ENCODE peak calls at places on chromosomes 3 and 15, in eight cellular contexts. Y is breast epithelium; O is IMR-90; X is body of pancreas; H is naive thymus-derived CD4-positive, alpha-beta T cell; P is dorsolateral prefrontal cortex; K is MM.1S; M is ovary. T is an unnamed sample. For H3K27me3, the result is how much of the 10 kb centered on the place peaks cover.

GRCh38 chr15:94314639-94315038 is 83.3 kb downstream of the MCTP2 start:
- DNase-seq in Y (no peak), O (no peak), X (no peak), H (no peak), P (no peak), K (no peak), M (no peak), T (no peak)

GRCh38 chr15:41870689-41871081 is 23.2 kb downstream of the SPTBN5 start:
- DNase-seq in Y (no peak), O (peak), X (no peak), H (peak), P (peak), K (no peak), M (no peak), T (peak)

GRCh38 chr3:195221015-195221853 is 49.7 kb downstream of the XXYLT1 start:
- DNase-seq in Y (no peak), O (peak), X (no peak), H (no peak), P (no peak), K (no peak), M (peak), T (no peak)

GRCh38 chr15:46296797-46297196 is 662.0 kb downstream of the SQOR start:
- DNase-seq in Y (no peak), O (no peak), X (no peak), H (no peak), P (no peak), K (no peak), M (no peak), T (no peak)

GRCh38 chr3:110816008-110816407 is 255.6 kb upstream of the NECTIN3 start:
- DNase-seq in Y (no peak), O (peak), X (no peak), H (no peak), P (no peak), K (peak), M (no peak), T (no peak)

GRCh38 chr15:63938486-63939061 is 104.8 kb upstream of the HERC1 start:
- DNase-seq in Y (no peak), O (peak), X (no peak), H (no peak), P (no peak), K (no peak), M (no peak), T (no peak)

GRCh38 chr3:65936908-65937638 is 101.6 kb downstream of the MAGI1 start:
- DNase-seq in Y (no peak), O (no peak), X (no peak), H (no peak), P (no peak), K (no peak), M (no peak), T (no peak)

GRCh38 chr3:57805263-57805662 is 49.2 kb downstream of the SLMAP start:
- DNase-seq in Y (no peak), O (no peak), X (no peak), H (no peak), P (no peak), K (no peak), M (no peak), T (no peak)

GRCh38 chr3:122021811-122022401 is at the start of gene ILDR1:
- DNase-seq in Y (peak), O (no peak), X (peak), H (no peak), P (no peak), K (peak), M (no peak), T (no peak)

GRCh38 chr15:81531141-81531592 is 157.2 kb upstream of the TMC3 start:
- DNase-seq in Y (no peak), O (peak), X (peak), H (no peak), P (no peak), K (no peak), M (no peak), T (no peak)

GRCh38 chr3:195366200-195366910 is 76.5 kb downstream of the ACAP2 start:
- DNase-seq in Y (no peak), O (no peak), X (no peak), H (no peak), P (no peak), K (no peak), M (no peak), T (no peak)

GRCh38 chr15:82196353-82196752 is 66.2 kb downstream of the EFL1 start:
- DNase-seq in Y (no peak), O (no peak), X (no peak), H (no peak), P (no peak), K (no peak), M (no peak), T (no peak)

GRCh38 chr3:115512565-115513410 is 110.5 kb upstream of the GAP43 start:
- DNase-seq in Y (no peak), O (peak), X (peak), H (peak), P (peak), K (no peak), M (peak), T (no peak)

GRCh38 chr15:39479916-39480315 is 101.0 kb upstream of the THBS1 start:
- DNase-seq in Y (no peak), O (peak), X (no peak), H (no peak), P (no peak), K (no peak), M (no peak), T (no peak)

GRCh38 chr15:36914962-36915808 is 185.2 kb downstream of the MEIS2 start:
- DNase-seq in Y (no peak), O (no peak), X (no peak), H (no peak), P (no peak), K (no peak), M (no peak), T (no peak)

GRCh38 chr15:40481671-40482070 is 10.9 kb downstream of the CHST14 start:
- DNase-seq in Y (no peak), O (no peak), X (no peak), H (no peak), P (no peak), K (no peak), M (no peak), T (no peak)

GRCh38 chr15:51982770-51983103 is 11.2 kb upstream of the LEO1 start:
- DNase-seq in Y (no peak), O (no peak), X (no peak), H (no peak), P (no peak), K (no peak), M (no peak), T (no peak)

GRCh38 chr3:110254591-110254990 is 817.0 kb upstream of the NECTIN3 start:
- DNase-seq in Y (no peak), O (no peak), X (no peak), H (no peak), P (no peak), K (no peak), M (no peak), T (no peak)

GRCh38 chr3:113096158-113096893 is 105.5 kb downstream of the GTPBP8 start:
- DNase-seq in Y (no peak), O (peak), X (no peak), H (no peak), P (no peak), K (no peak), M (no peak), T (no peak)

GRCh38 chr3:50126287-50127211 is 28.6 kb upstream of the SEMA3F start:
- DNase-seq in Y (no peak), O (peak), X (peak), H (no peak), P (no peak), K (no peak), M (no peak), T (no peak)

GRCh38 chr3:82509951-82510603 is 748.6 kb upstream of the GBE1 start:
- DNase-seq in Y (no peak), O (no peak), X (no peak), H (no peak), P (peak), K (no peak), M (no peak), T (no peak)

GRCh38 chr3:94936023-94936580 is 873.2 kb downstream of the NSUN3 start:
- DNase-seq in Y (no peak), O (no peak), X (no peak), H (no peak), P (no peak), K (no peak), M (no peak), T (no peak)

GRCh38 chr3:186821429-186822367 is 15.4 kb upstream of the RFC4 start:
- DNase-seq in Y (no peak), O (peak), X (no peak), H (peak), P (no peak), K (peak), M (no peak), T (no peak)

GRCh38 chr3:63863150-63864007 is at the start of the genes ATXN7 and THOC7:
- DNase-seq in Y (peak), O (peak), X (peak), H (peak), P (peak), K (peak), M (peak), T (peak)

GRCh38 chr3:160667452-160667851 is 9.5 kb upstream of the ARL14 start:
- DNase-seq in Y (no peak), O (peak), X (no peak), H (no peak), P (no peak), K (no peak), M (no peak), T (no peak)

GRCh38 chr3:65820600-65820999 is 218.1 kb downstream of the MAGI1 start:
- DNase-seq in Y (no peak), O (no peak), X (no peak), H (no peak), P (no peak), K (no peak), M (no peak), T (no peak)

DNA sequence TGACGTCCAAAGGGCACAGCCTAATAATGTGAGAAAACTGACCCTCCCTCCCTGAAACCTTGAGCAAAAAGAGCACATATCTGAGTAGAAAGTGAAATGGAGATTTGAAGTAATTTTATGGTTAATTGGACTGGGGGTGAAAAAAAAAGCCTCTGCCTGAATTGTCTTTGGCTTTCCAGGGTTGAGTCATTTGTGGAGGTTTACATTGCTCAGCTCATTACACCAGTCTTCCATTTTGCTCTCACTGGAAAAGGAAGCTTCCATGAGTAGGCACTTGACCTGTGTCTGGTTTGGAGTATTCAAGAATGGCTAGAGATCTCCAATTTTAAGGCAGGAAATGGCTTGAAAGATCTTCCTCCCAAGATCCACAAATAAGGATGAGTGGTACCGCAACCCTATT is 273.9 kb downstream of the PDCD6IP start:
- DNase-seq in Y (no peak), O (no peak), X (no peak), H (no peak), P (no peak), K (no peak), M (no peak), T (no peak)
- H3K27ac ChIP-seq in Y (no peak), O (no peak), X (no peak), H (no peak), P (no peak), K (no peak), M (no peak), T (no peak)

DNA sequence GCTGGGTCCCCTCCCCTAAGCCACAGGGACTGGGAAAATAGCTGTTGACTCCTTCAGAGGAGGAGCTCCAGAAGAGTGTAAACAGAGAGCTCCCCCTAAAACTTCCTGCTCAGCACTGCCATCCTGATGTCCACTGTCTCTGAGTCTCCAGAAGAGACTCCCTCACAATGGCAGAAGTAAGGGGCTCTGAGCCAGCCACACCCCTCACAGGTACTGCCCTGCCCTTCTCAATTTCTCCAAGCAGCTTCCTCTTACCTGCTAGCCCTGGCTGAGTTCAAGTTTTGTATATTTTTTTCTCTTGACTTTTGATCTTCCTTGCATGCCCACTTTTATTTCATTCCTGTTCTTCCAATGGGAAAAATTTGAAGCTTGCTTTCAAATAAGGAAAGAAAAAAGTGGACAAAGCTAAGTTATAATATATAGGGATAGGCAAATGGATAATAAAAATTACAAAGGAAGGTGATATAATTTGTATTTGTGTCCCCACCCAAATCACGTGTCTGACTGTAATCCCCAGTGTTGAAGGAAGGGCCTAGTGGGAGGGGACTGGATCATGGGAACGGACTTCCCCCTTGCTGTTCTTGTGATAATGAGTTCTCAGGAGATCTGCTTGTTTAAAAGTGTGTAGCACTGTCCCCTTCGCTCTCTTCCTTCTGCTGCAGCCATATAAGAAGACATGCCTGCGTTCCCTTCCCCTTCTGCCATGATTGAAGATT is 442.2 kb upstream of the WNT5A start:
- DNase-seq in Y (no peak), O (no peak), X (no peak), H (no peak), P (no peak), K (no peak), M (no peak), T (no peak)
- H3K27me3 ChIP-seq in Y (under half), O (under half), X (under half), H (under half), P (under half), K (under half), M (under half), T (under half)

GRCh38 chr3:142298626-142299025 is 73.2 kb upstream of the GK5 start:
- DNase-seq in Y (no peak), O (no peak), X (no peak), H (no peak), P (no peak), K (no peak), M (no peak), T (no peak)

GRCh38 chr3:142296507-142296906 is 71.1 kb upstream of the GK5 start:
- DNase-seq in Y (no peak), O (no peak), X (no peak), H (no peak), P (no peak), K (no peak), M (no peak), T (no peak)
- H3K27ac ChIP-seq in Y (no peak), O (no peak), X (no peak), H (no peak), P (no peak), K (no peak), M (no peak), T (no peak)

DNA sequence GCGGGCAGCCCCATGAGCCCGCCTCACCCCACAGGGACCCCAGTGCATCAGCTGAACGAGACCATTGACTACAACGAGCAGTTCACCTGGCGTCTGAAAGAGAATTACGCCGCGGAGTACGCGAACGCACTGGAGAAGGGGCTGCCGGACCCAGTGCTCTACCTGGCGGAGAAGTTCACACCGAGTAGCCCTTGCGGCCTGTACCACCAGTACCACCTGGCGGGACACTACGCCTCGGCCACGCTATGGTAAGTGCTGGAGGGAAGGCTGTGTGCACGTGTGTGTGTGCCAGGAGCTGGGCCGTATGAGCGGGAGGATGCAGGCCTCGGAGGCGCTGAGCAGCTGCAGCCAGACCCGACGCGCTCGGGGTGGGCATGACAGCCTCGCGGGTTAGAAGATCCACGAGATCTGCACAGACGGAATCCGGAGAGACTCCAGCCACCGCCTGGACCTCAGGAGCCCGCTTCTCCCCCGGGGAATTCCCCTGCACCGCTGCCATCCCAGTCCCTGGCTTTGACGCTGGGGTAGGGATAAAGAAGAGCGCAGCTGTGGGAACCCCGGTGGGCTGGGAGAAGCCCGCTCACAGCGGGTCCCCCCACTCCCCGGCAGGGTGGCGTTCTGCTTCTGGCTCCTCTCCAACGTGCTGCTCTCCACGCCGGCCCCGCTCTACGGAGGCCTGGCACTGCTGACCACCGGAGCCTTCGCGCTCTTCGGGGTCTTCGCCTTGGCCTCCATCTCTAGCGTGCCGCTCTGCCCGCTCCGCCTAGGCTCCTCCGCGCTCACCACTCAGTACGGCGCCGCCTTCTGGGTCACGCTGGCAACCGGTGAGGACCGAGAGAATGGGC is 2.6 kb downstream of the DUOXA2 start:
- DNase-seq in Y (no peak), O (no peak), X (no peak), H (no peak), P (no peak), K (no peak), M (no peak), T (no peak)
- H3K27me3 ChIP-seq in Y (under half), O (half or more), X (under half), H (under half), P (half or more), K (half or more), M (under half), T (under half)

DNA sequence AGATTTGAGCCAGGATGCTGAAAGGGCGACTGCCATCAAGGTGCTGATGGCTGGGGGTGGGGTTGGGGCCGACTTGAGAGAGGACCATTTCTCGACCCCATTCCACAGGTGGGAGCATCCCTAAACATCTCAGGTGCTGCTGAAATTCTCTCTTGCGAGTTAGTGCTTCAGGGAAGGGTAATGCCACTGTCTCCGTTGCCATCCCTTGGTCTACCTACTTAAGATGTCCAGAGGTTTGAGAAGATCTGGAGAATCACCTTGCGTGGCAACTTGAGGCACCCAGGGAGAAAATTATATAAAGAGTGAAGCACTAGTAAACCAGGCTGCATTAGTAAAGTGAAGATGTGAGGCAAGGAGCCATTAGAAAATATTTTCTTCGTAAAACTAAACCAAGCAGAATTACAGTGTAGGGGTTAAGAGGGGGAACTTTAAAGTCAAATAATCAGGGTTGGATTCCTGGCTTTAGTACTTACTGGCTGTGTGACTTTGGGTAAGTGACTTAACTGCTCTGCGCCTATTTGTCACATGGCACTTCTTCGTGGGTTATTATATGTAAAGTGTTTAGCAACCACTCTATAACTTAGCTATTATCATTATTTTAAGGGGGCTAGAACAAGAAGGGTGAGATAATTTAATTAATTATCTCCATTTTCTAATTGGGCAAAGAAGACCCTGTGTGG is 662 bp upstream of the RFTN1 start:
- DNase-seq in Y (no peak), O (no peak), X (no peak), H (no peak), P (no peak), K (no peak), M (no peak), T (no peak)
- H3K27ac ChIP-seq in Y (no peak), O (peak), X (no peak), H (peak), P (no peak), K (no peak), M (no peak), T (peak)

T was measured in CD4-positive, CD25-positive, alpha-beta regulatory T cell.